ENCODE peak calls at places on chromosomes 12 and 14, in nine cellular contexts. D is endodermal cell; R is right cardiac atrium; C is CD8-positive, alpha-beta T cell; J is BE2C; I is cardiac muscle cell; P is trophoblast cell; F is tibial nerve; Q is GM23248. Y is an unnamed sample. For H3K9me3, the result is how much of the 10 kb centered on the place peaks cover.

GRCh38 chr12:25792031-25792430 is 166.5 kb upstream of the RASSF8 start:
- DNase-seq in D (no peak), R (no peak), C (no peak), J (no peak), I (no peak), P (peak), F (no peak), Q (peak), Y (no peak)

GRCh38 chr12:104181313-104181712 is 34.3 kb upstream of the TXNRD1 start:
- DNase-seq in D (peak), R (no peak), C (no peak), J (no peak), I (no peak), P (no peak), F (no peak), Q (peak), Y (no peak)

GRCh38 chr12:70267550-70267949 is 24.3 kb downstream of the CNOT2 start:
- DNase-seq in D (no peak), R (no peak), C (no peak), J (no peak), I (no peak), P (peak), F (no peak), Q (peak), Y (no peak)

GRCh38 chr14:94120667-94121335 is 8.6 kb downstream of the IFI27L2 start:
- DNase-seq in D (no peak), R (no peak), C (no peak), J (no peak), I (no peak), P (peak), F (no peak), Q (peak), Y (no peak)

GRCh38 chr12:21526053-21526452 is at the start of gene SPX:
- DNase-seq in D (no peak), R (no peak), C (no peak), J (no peak), I (no peak), P (no peak), F (no peak), Q (peak), Y (no peak)

GRCh38 chr12:38720661-38721060 is 184.7 kb downstream of the CPNE8 start:
- DNase-seq in D (peak), R (no peak), C (no peak), J (no peak), I (no peak), P (no peak), F (no peak), Q (no peak), Y (no peak)

GRCh38 chr12:58356794-58357193 is 415.4 kb downstream of the ATP23 start:
- DNase-seq in D (no peak), R (no peak), C (no peak), J (no peak), I (no peak), P (no peak), F (no peak), Q (no peak), Y (no peak)

GRCh38 chr14:78697341-78697740 is 527.2 kb downstream of the NRXN3 start:
- DNase-seq in D (no peak), R (no peak), C (no peak), J (no peak), I (peak), P (peak), F (no peak), Q (peak), Y (no peak)

GRCh38 chr14:36221097-36221496 is 44.6 kb upstream of the PTCSC3 start:
- DNase-seq in D (no peak), R (no peak), C (no peak), J (no peak), I (no peak), P (no peak), F (no peak), Q (no peak), Y (no peak)

GRCh38 chr14:106666341-106666740 is 1140.0 kb downstream of the TMEM121 start:
- DNase-seq in D (no peak), R (no peak), C (no peak), J (no peak), I (no peak), P (no peak), F (no peak), Q (no peak), Y (no peak)

GRCh38 chr14:106657460-106657859 is 1131.1 kb downstream of the TMEM121 start:
- DNase-seq in D (no peak), R (no peak), C (peak), J (no peak), I (no peak), P (no peak), F (no peak), Q (no peak), Y (peak)

GRCh38 chr14:106665814-106666213 is 1139.4 kb downstream of the TMEM121 start:
- DNase-seq in D (no peak), R (no peak), C (peak), J (no peak), I (no peak), P (no peak), F (no peak), Q (no peak), Y (no peak)

DNA sequence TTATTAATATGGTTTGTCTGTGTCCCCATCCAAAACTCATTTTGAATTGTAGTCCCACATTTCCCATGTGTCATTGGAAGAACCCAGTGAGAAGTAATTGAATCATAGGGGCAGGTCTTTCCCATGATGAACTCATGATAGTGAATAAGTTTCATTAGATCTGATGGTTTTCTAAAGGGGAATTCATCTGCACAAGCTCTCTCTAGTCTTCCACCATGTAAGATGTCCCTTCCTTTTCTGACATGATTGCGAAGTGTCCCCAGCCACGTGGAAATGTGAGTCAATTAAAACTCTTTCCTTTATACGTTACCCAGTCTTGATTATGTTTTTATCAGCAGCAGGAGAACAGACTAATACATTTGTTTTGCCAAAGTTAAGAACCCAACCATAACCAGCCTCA is 1136.6 kb downstream of the TMEM121 start:
- DNase-seq in D (no peak), R (no peak), C (no peak), J (no peak), I (no peak), P (peak), F (no peak), Q (no peak), Y (no peak)
- H3K9me3 ChIP-seq in D (half or more), R (under half), C (under half), J (under half), I (under half), P (under half), F (under half), Q (under half), Y (under half)

DNA sequence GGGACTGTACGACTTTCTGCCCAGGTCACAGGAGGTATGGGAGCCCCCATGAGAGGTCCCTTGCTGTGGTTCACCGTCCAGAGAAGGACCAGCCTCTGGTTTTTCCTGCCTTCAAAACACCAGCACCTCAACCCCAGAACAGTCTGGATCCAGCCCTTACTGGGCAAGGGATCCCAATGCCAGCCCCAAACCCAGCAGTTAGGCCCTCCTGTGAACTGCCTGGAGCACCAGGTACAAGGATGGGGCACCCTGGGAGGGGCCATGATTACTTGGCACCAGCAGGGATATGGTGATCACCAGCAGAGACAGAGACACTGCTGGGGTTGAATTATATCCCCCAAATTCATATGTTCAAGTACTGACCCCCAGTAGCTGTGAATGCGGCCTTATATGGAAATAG is 20.0 kb downstream of the ANHX start:
- DNase-seq in D (no peak), R (no peak), C (no peak), J (no peak), I (no peak), P (no peak), F (no peak), Q (no peak), Y (no peak)
- H3K9me3 ChIP-seq in D (half or more), R (under half), C (under half), J (under half), I (under half), P (half or more), F (under half), Q (under half), Y (under half)

GRCh38 chr12:131366261-131366871 is 344.5 kb upstream of the SFSWAP start:
- DNase-seq in D (peak), R (no peak), C (no peak), J (no peak), I (no peak), P (no peak), F (no peak), Q (no peak), Y (no peak)

GRCh38 chr12:131363841-131364425 is 347.0 kb upstream of the SFSWAP start:
- DNase-seq in D (no peak), R (no peak), C (no peak), J (no peak), I (no peak), P (no peak), F (no peak), Q (no peak), Y (no peak)

GRCh38 chr12:131363416-131363815 is 347.5 kb upstream of the SFSWAP start:
- DNase-seq in D (peak), R (no peak), C (no peak), J (no peak), I (no peak), P (no peak), F (no peak), Q (no peak), Y (no peak)

GRCh38 chr12:131365821-131366260 is 345.0 kb upstream of the SFSWAP start:
- DNase-seq in D (peak), R (no peak), C (no peak), J (no peak), I (no peak), P (peak), F (no peak), Q (no peak), Y (no peak)

GRCh38 chr12:131364903-131365820 is 345.7 kb upstream of the SFSWAP start:
- DNase-seq in D (peak), R (no peak), C (no peak), J (no peak), I (no peak), P (no peak), F (no peak), Q (no peak), Y (no peak)
- H3K9me3 ChIP-seq in D (under half), R (under half), C (under half), J (under half), I (under half), P (under half), F (under half), Q (under half), Y (under half)

GRCh38 chr14:37945959-37946358 is 261.7 kb upstream of the SSTR1 start:
- DNase-seq in D (no peak), R (no peak), C (no peak), J (no peak), I (no peak), P (no peak), F (no peak), Q (no peak), Y (no peak)
- H3K9me3 ChIP-seq in D (half or more), R (under half), C (under half), J (under half), I (under half), P (under half), F (under half), Q (under half), Y (under half)